ENCODE peak calls at places on chromosomes 6 and 20, in five cellular contexts. B is A549, A is HepG2, M is H1, N is GM12878. G is an unnamed sample.

GRCh38 chr20:52103469-52103910 is 88.1 kb downstream of the ZFP64 start:
- DNase-seq in B (no peak), A (no peak), M (peak), N (no peak), G (peak)

GRCh38 chr6:70166088-70166958 is 136.6 kb downstream of the COL9A1 start:
- DNase-seq in B (peak), A (peak), M (peak), N (no peak), G (peak)

GRCh38 chr20:59025511-59025910 is 6.3 kb downstream of the TUBB1 start:
- DNase-seq in B (no peak), A (no peak), M (no peak), N (no peak), G (no peak)

GRCh38 chr6:128518531-128519131 is 1.8 kb downstream of the PTPRK start:
- DNase-seq in B (no peak), A (no peak), M (no peak), N (no peak), G (no peak)

GRCh38 chr6:108766419-108766818 is 81.8 kb upstream of the ARMC2 start:
- DNase-seq in B (no peak), A (no peak), M (no peak), N (no peak), G (no peak)

GRCh38 chr6:109865968-109866367 is 112.1 kb upstream of the GPR6 start:
- DNase-seq in B (no peak), A (no peak), M (no peak), N (no peak), G (no peak)

GRCh38 chr20:17518339-17519052 is 12.7 kb downstream of the BFSP1 start:
- DNase-seq in B (no peak), A (no peak), M (no peak), N (no peak), G (peak)

GRCh38 chr6:73927421-73927820 is 231.4 kb downstream of the CD109 start:
- DNase-seq in B (no peak), A (no peak), M (no peak), N (no peak), G (no peak)

GRCh38 chr6:225121-225721 is 67.1 kb upstream of the DUSP22 start:
- DNase-seq in B (no peak), A (no peak), M (no peak), N (peak), G (no peak)

GRCh38 chr20:63071541-63072181 is 64.9 kb upstream of the BHLHE23 start:
- DNase-seq in B (peak), A (no peak), M (peak), N (no peak), G (peak)

GRCh38 chr6:170139531-170139930 is 151.3 kb downstream of the DLL1 start:
- DNase-seq in B (no peak), A (no peak), M (no peak), N (no peak), G (no peak)

GRCh38 chr6:32046450-32047083 is 8.4 kb downstream of the CYP21A2 start:
- DNase-seq in B (no peak), A (peak), M (no peak), N (no peak), G (peak)

GRCh38 chr6:159815410-159815809 is 15.3 kb downstream of the PNLDC1 start:
- DNase-seq in B (no peak), A (no peak), M (no peak), N (no peak), G (no peak)

GRCh38 chr20:24470031-24470781 is 777 bp downstream of the SYNDIG1 start:
- DNase-seq in B (peak), A (no peak), M (no peak), N (no peak), G (no peak)

GRCh38 chr6:41785689-41786450 is 1.6 kb upstream of the TOMM6 start:
- DNase-seq in B (no peak), A (no peak), M (no peak), N (no peak), G (no peak)

GRCh38 chr20:40892642-40893041 is 136.0 kb upstream of the TOP1 start:
- DNase-seq in B (no peak), A (no peak), M (no peak), N (no peak), G (no peak)

GRCh38 chr20:23629542-23630391 is 8.0 kb downstream of the CST3 start:
- DNase-seq in B (no peak), A (peak), M (no peak), N (no peak), G (no peak)

GRCh38 chr6:2842139-2842552 is 483 bp upstream of the SERPINB1 start:
- DNase-seq in B (no peak), A (no peak), M (no peak), N (no peak), G (no peak)

GRCh38 chr6:2848851-2849250 is 7.2 kb upstream of the SERPINB1 start:
- DNase-seq in B (no peak), A (no peak), M (no peak), N (no peak), G (peak)

GRCh38 chr6:2846873-2847224 is 5.2 kb upstream of the SERPINB1 start:
- DNase-seq in B (no peak), A (no peak), M (no peak), N (no peak), G (no peak)

GRCh38 chr6:2843138-2843740 is 1.6 kb upstream of the SERPINB1 start:
- DNase-seq in B (no peak), A (no peak), M (no peak), N (no peak), G (no peak)

GRCh38 chr6:2845880-2846208 is 4.2 kb upstream of the SERPINB1 start:
- DNase-seq in B (no peak), A (no peak), M (no peak), N (no peak), G (no peak)
- TF ChIP-seq HDAC2 in B (no peak), A (no peak), M (no peak), N (no peak), G (no peak)

GRCh38 chr20:50287512-50287911 is 96.9 kb downstream of the CEBPB start:
- DNase-seq in B (no peak), A (no peak), M (no peak), N (no peak), G (no peak)

GRCh38 chr20:50286174-50286511 is 95.5 kb downstream of the CEBPB start:
- DNase-seq in B (no peak), A (no peak), M (no peak), N (peak), G (no peak)

GRCh38 chr20:50285376-50286173 is 94.9 kb downstream of the CEBPB start:
- DNase-seq in B (no peak), A (no peak), M (no peak), N (peak), G (no peak)

GRCh38 chr20:50288128-50288623 is 97.5 kb downstream of the CEBPB start:
- DNase-seq in B (no peak), A (no peak), M (no peak), N (no peak), G (no peak)

DNA sequence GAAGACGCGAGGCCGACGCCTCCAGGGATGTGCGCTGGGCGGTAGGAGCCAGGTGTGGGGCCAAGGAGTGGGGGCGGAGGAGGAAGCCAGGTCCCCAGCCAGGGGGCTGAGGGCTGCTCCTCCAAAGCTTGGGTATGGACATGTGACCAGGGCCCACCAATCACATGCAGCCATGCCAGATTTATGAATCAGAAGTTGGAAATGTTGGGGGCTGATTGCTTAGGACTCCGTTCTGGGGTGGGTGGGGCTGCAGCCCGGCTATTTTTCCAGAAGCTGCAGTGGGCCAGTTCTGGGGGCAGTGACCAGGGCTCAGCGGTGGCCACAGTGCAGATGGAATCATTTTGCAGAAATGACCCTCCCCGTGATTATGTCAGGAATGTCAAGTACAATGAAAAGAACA is 96.0 kb downstream of the CEBPB start:
- DNase-seq in B (peak), A (no peak), M (no peak), N (no peak), G (peak)
- TF ChIP-seq HDAC2 in B (no peak), A (no peak), M (no peak), N (no peak), G (no peak)

DNA sequence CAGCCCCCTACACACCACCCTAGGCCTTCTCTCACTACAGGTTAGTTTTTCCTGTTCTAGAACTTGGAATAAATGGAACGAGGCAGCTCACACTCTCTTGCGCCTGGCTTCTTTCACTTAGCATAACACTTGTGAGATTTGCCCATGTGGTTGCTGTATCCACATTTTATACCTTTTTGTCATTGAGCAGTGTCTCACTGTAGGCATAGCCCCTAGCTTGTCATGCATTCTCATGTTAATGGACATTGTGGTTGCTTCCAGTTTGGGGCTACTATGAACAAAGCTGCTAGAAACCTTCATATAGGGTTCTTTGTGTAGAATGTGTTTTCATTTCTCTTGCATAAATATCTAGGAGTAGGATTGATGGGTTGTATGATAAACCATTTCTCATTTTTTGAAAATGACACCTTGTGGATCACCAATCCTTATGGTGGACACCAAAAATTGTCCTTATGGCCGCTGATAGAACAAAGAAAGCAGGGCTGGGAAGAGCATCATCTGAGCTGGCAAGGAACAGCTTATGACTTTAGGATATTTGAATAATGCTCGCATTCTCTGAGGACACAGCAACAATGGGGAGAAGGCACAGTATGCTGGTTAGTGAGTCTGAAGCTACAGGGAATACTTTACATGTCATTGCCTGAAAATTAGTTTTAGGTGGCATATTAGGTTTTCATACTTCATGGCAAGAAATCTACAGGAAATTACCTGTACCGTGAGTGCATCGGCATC is 9.8 kb upstream of the SLC22A23 start:
- DNase-seq in B (no peak), A (no peak), M (no peak), N (no peak), G (no peak)
- TF ChIP-seq HDAC2 in B (no peak), A (no peak), M (no peak), N (no peak), G (no peak)

DNA sequence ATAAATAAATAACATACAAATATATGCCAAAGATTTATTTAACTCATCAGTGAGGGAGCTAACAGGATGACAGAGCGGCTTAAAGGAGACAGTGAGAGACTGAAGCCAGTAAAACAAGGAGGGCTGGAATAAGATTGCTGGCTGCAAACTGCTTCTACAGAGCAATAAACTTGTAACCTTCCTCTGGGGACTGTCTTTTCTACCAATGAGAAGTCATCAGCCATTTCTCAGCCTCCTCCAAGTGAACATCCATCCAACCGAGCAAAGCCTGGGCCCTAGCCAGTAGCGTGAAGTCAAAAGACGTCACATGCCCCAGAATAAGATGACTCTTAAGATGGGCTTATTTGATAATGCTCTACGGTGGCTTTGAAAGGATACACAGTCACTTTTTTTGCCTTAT is 42.5 kb downstream of the CPXM1 start:
- DNase-seq in B (no peak), A (no peak), M (no peak), N (no peak), G (no peak)
- TF ChIP-seq HDAC2 in B (no peak), A (no peak), M (no peak), N (no peak), G (no peak)